ENCODE peak calls at places on chromosome 9, in four cellular contexts. F, J, E and I are unnamed samples.
A peak's percentile ranks its signal among the peaks of the same experiment; 100 is the strongest.

GRCh38 chr9:123343428-123344272 is 12.3 kb upstream of the CRB2 start:
- DNase-seq in F (no peak), J (no peak), E (no peak), I (no peak)

GRCh38 chr9:138010274-138010800 is 132.8 kb downstream of the CACNA1B start:
- DNase-seq in F (no peak), J (no peak), E (no peak), I (no peak)

GRCh38 chr9:25724424-25724823 is 46.2 kb upstream of the TUSC1 start:
- DNase-seq in F (no peak), J (no peak), E (no peak), I (no peak)

GRCh38 chr9:72476617-72477375 is 44.6 kb upstream of the TMC1 start:
- DNase-seq in F (peak; percentile 40), J (peak; percentile 72), E (peak; percentile 52), I (no peak)

GRCh38 chr9:20618361-20618799 is 3.9 kb downstream of the MLLT3 start:
- DNase-seq in F (peak; percentile 45), J (peak; percentile 92), E (peak; percentile 56), I (no peak)

GRCh38 chr9:131661954-131662621 is 77.8 kb downstream of the RAPGEF1 start:
- DNase-seq in F (no peak), J (peak; percentile 41), E (no peak), I (no peak)

GRCh38 chr9:127132921-127133647 is 10.6 kb upstream of the ANGPTL2 start:
- DNase-seq in F (no peak), J (no peak), E (peak; percentile 67), I (no peak)

GRCh38 chr9:91844170-91844569 is 105.9 kb downstream of the ROR2 start:
- DNase-seq in F (peak; percentile 32), J (no peak), E (no peak), I (no peak)

GRCh38 chr9:237141-237857 is 22.6 kb downstream of the DOCK8 start:
- DNase-seq in F (no peak), J (no peak), E (no peak), I (no peak)

GRCh38 chr9:17272510-17272909 is 137.7 kb downstream of the CNTLN start:
- DNase-seq in F (no peak), J (no peak), E (no peak), I (no peak)

GRCh38 chr9:7185612-7186011 is 427.8 kb downstream of the KDM4C start:
- DNase-seq in F (no peak), J (peak; percentile 57), E (no peak), I (no peak)

GRCh38 chr9:109101810-109102209 is 17.9 kb downstream of the TMEM245 start:
- DNase-seq in F (no peak), J (peak; percentile 93), E (no peak), I (no peak)

DNA sequence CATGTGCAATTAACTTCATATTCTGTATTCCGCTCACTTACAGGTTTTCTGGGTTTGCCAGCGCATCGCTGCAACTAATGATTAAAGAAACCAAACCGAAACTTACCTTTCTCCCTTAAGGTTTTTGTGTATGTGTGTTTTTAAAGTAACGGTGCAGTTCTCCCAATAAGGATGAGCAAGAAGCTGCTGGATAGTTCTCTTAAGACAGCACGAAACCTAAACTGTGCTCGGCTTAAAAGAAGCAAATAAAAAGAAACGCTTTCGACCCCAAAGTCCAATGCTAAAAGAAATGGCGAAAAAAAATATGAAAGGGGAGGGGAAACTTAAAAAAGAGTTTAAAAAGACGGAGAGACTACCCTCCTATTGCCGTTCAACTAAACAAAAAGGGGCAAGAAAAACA is 340 bp downstream of the ELAVL2 start:
- DNase-seq in F (no peak), J (no peak), E (no peak), I (no peak)
- H3K27me3 ChIP-seq in F (peaks cover 99% of the 10 kb centered on the region), J (peaks cover 40% of the 10 kb centered on the region), E (no peaks in the 10 kb centered on the region), I (peaks cover 86% of the 10 kb centered on the region)

GRCh38 chr9:96655198-96655851 is at the start of gene PRXL2C:
- DNase-seq in F (peak; percentile 90), J (peak; percentile 53), E (peak; percentile 90), I (peak; percentile 79)
- TF ChIP-seq POLR2AphosphoS5 in F (peak; percentile 28), J (no peak), E (no peak), I (no peak)

DNA sequence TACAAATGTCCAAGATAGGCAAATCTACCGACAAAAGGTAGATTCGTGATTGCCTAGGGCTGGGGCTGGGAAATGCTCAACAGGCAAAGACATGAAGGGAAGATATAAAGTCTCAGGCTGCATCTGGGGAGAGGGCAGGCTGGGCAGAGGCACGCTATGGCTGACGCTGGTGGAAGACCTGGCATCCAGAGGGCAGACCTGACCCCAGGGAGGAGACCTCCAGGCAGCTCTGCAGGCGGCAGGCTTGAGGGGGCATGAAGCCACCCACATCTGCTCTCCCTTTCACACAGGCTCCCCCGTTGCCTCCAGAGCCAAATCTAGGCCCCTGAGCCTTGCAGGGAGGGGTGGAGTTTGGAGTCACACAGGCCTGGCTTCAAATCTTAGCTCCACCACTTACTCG is 145.5 kb downstream of the PAX5 start:
- DNase-seq in F (no peak), J (no peak), E (no peak), I (no peak)
- H3K27me3 ChIP-seq in F (peaks cover 15% of the 10 kb centered on the region), J (peaks cover 20% of the 10 kb centered on the region), E (no peaks in the 10 kb centered on the region), I (no peaks in the 10 kb centered on the region)

GRCh38 chr9:70479880-70480291 is 65.4 kb upstream of the KLF9 start:
- DNase-seq in F (peak; percentile 48), J (no peak), E (peak; percentile 62), I (no peak)

GRCh38 chr9:70477907-70478480 is 63.5 kb upstream of the KLF9 start:
- DNase-seq in F (no peak), J (no peak), E (peak; percentile 71), I (no peak)

GRCh38 chr9:70480405-70480980 is 66.0 kb upstream of the KLF9 start:
- DNase-seq in F (peak; percentile 87), J (peak; percentile 85), E (peak; percentile 95), I (peak; percentile 89)

GRCh38 chr9:70477146-70477745 is 62.8 kb upstream of the KLF9 start:
- DNase-seq in F (no peak), J (peak; percentile 32), E (no peak), I (no peak)

GRCh38 chr9:70478963-70479641 is 64.6 kb upstream of the KLF9 start:
- DNase-seq in F (peak; percentile 36), J (peak; percentile 28), E (peak; percentile 86), I (peak; percentile 84)
- TF ChIP-seq POLR2AphosphoS5 in F (peak; percentile 69), J (no peak), E (peak; percentile 90), I (peak; percentile 82)